ENCODE peak calls at places on chromosomes 13 and 19, in seven cellular contexts. C, S, M, G, U, Z and P are unnamed samples.

GRCh38 chr19:33047422-33047821 is 17.3 kb downstream of the RHPN2 start:
- DNase-seq in C (peak; percentile 91), S (no peak), M (no peak), G (peak; percentile 65), U (no peak), Z (peak; percentile 99), P (peak; percentile 97)

GRCh38 chr13:62022369-62022768 is 606.7 kb upstream of the PCDH20 start:
- DNase-seq in C (no peak), S (no peak), M (no peak), G (no peak), U (no peak), Z (no peak), P (no peak)

GRCh38 chr13:52809310-52809769 is 39.1 kb downstream of the PCDH8 start:
- DNase-seq in C (peak; percentile 84), S (peak; percentile 39), M (peak; percentile 67), G (peak; percentile 88), U (peak; percentile 27), Z (peak; percentile 75), P (peak; percentile 90)

GRCh38 chr13:44364601-44365000 is 9.0 kb upstream of the SERP2 start:
- DNase-seq in C (no peak), S (peak; percentile 55), M (peak; percentile 51), G (no peak), U (peak; percentile 68), Z (peak; percentile 88), P (peak; percentile 93)

GRCh38 chr13:99265823-99266426 is 7.7 kb upstream of the GPR18 start:
- DNase-seq in C (no peak), S (peak; percentile 63), M (no peak), G (no peak), U (peak; percentile 66), Z (no peak), P (peak; percentile 57)

GRCh38 chr13:97125051-97125809 is 96.9 kb upstream of the MBNL2 start:
- DNase-seq in C (no peak), S (peak; percentile 74), M (no peak), G (no peak), U (peak; percentile 92), Z (no peak), P (peak; percentile 60)

GRCh38 chr13:19742651-19743050 is 40.1 kb downstream of the PSPC1 start:
- DNase-seq in C (no peak), S (no peak), M (no peak), G (no peak), U (no peak), Z (no peak), P (peak; percentile 62)

GRCh38 chr13:40190656-40191100 is 475.8 kb downstream of the FOXO1 start:
- DNase-seq in C (no peak), S (peak; percentile 12), M (peak; percentile 57), G (no peak), U (peak; percentile 83), Z (no peak), P (peak; percentile 66)

GRCh38 chr19:19654441-19654840 is 9.0 kb downstream of the ATP13A1 start:
- DNase-seq in C (no peak), S (no peak), M (no peak), G (no peak), U (no peak), Z (no peak), P (no peak)

GRCh38 chr13:110263906-110264305 is 43.1 kb downstream of the COL4A1 start:
- DNase-seq in C (no peak), S (no peak), M (no peak), G (peak; percentile 44), U (no peak), Z (no peak), P (peak; percentile 23)

GRCh38 chr13:72726721-72727416 is 560 bp downstream of the MZT1 start:
- DNase-seq in C (peak; percentile 60), S (no peak), M (peak; percentile 9), G (no peak), U (peak; percentile 26), Z (peak; percentile 30), P (peak; percentile 21)

GRCh38 chr19:45973564-45974338 is at the start of gene NOVA2:
- DNase-seq in C (peak; percentile 96), S (peak; percentile 36), M (peak; percentile 89), G (peak; percentile 100), U (peak; percentile 52), Z (peak; percentile 16), P (peak; percentile 89)

GRCh38 chr19:37941820-37942515 is 35.0 kb downstream of the SIPA1L3 start:
- DNase-seq in C (no peak), S (no peak), M (no peak), G (no peak), U (no peak), Z (peak; percentile 74), P (no peak)

GRCh38 chr19:47228937-47229673 is 1.9 kb downstream of the BBC3 start:
- DNase-seq in C (no peak), S (peak; percentile 61), M (no peak), G (no peak), U (peak; percentile 79), Z (no peak), P (peak; percentile 43)

GRCh38 chr13:74204606-74205312 is 70.6 kb upstream of the KLF12 start:
- DNase-seq in C (no peak), S (peak; percentile 40), M (no peak), G (no peak), U (no peak), Z (peak; percentile 16), P (no peak)

GRCh38 chr13:46595136-46595917 is 42.4 kb downstream of the LRCH1 start:
- DNase-seq in C (no peak), S (peak; percentile 60), M (no peak), G (no peak), U (no peak), Z (peak; percentile 82), P (no peak)

GRCh38 chr19:17762505-17763229 is 11.4 kb downstream of the FCHO1 start:
- DNase-seq in C (peak; percentile 97), S (peak; percentile 62), M (peak; percentile 84), G (peak; percentile 92), U (peak; percentile 73), Z (peak; percentile 25), P (peak; percentile 90)
- H2AK5ac ChIP-seq in C (no peak overlapping the region), S (no peak overlapping the region), M (no peak overlapping the region), G (no peak overlapping the region), U (no peak overlapping the region), Z (no peak overlapping the region), P (no peak overlapping the region)

GRCh38 chr13:22463089-22463488 is 717.7 kb upstream of the SGCG start:
- DNase-seq in C (no peak), S (no peak), M (no peak), G (no peak), U (no peak), Z (no peak), P (no peak)
- H2BK120ac ChIP-seq in C (no peak overlapping the region), S (no peak overlapping the region), M (no peak overlapping the region), G (no peak overlapping the region), U (no peak overlapping the region), Z (no peak overlapping the region), P (no peak overlapping the region)

DNA sequence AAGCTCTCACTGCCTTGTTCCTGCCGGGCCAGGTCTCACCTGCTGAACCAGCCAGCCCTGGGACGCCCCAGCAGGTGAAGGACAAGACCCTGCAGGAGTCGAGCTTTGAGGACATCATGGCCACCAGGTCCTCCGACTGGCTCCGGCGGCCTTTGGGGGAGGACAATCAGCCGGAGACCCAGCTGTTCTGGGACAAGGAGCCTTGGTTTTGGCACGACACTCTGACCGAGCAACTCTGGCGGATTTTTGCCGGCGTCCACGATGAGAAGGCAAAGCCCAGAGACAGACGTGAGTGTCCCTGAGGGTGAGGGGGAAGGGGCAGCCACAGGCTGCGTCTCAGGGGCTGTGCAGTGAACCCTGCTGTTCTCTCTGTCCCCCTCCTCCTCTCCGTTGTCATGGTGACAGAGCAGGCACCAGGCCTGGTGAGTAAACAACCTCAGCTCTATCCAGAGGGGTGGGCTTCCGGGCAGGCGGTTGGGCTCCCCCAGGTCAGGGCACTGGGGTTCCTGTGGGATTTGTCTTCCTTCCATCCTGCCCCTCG is 9.7 kb downstream of the TLE6 start:
- DNase-seq in C (peak; percentile 58), S (no peak), M (no peak), G (peak; percentile 67), U (peak; percentile 49), Z (no peak), P (peak; percentile 73)
- H2AK5ac ChIP-seq in C (no peak overlapping the region), S (no peak overlapping the region), M (no peak overlapping the region), G (no peak overlapping the region), U (no peak overlapping the region), Z (no peak overlapping the region), P (no peak overlapping the region)

GRCh38 chr13:32682130-32682529 is 95.9 kb downstream of the PDS5B start:
- DNase-seq in C (no peak), S (no peak), M (no peak), G (no peak), U (no peak), Z (no peak), P (no peak)

GRCh38 chr13:32687275-32687674 is 101.0 kb downstream of the PDS5B start:
- DNase-seq in C (no peak), S (no peak), M (no peak), G (no peak), U (no peak), Z (no peak), P (no peak)

GRCh38 chr13:32682740-32683139 is 96.5 kb downstream of the PDS5B start:
- DNase-seq in C (no peak), S (no peak), M (no peak), G (no peak), U (no peak), Z (no peak), P (no peak)
- H2BK120ac ChIP-seq in C (no peak overlapping the region), S (no peak overlapping the region), M (no peak overlapping the region), G (no peak overlapping the region), U (no peak overlapping the region), Z (no peak overlapping the region), P (no peak overlapping the region)

DNA sequence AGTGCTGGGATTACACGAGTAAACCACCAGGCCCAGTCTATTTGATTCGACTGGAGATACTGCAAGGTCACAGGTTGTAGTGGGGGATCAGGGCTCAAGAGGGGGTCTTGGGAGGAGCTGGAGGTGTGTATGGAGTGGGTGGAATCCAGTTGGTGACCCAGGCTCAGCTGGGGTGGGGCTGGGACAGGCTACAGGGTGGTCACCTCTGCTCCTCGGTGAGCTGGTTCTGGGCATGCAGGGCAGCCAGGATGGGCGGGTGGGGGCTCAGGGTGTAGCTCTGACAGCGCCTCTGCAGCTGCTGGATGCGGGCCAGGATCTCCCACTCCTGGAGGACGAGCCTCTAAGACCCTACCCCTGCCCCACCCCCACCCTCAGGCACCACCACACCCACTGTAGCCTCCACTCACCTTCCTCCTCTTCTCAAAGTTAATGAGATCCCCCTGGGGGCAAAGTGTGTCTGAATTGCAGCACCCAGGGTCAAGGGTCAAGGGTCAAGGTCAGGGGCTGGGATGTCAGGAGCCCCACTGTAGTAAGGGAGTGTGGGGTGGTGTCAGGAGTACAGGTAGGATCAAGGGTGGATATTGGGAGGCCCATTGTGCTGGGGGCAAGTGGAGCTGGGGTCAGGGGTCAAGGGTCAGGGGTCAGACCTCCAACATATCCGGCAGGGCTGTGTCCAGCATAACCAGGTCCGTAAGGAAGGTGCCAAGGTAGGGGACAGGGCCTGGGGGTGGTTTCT is 17.1 kb downstream of the RGL3 start:
- DNase-seq in C (no peak), S (no peak), M (no peak), G (no peak), U (no peak), Z (no peak), P (no peak)
- H2AK5ac ChIP-seq in C (no peak overlapping the region), S (no peak overlapping the region), M (peak overlapping the region; percentile 88), G (no peak overlapping the region), U (no peak overlapping the region), Z (no peak overlapping the region), P (no peak overlapping the region)

DNA sequence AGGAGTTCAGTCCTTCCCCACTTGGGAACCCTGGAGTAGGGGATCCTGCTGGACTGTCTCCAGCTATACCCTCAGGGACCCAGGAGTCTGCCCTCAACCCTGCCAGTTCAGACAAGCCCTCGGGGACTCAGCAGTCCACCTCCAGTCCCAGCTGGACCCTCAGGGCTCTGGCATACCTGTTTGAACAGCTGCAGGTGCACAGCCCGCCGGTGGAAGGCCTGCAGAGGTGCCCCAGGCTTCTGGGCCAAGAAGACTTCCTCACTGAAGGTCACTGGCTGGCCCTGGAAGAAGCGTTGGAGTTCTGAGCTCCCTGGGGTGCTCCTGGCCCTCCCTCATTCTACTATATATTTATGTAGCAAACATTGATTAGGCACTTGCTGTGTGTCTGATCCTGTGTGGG is 8.6 kb downstream of the CRB3 start:
- DNase-seq in C (no peak), S (no peak), M (no peak), G (no peak), U (no peak), Z (peak; percentile 54), P (no peak)
- H2BK120ac ChIP-seq in C (no peak overlapping the region), S (no peak overlapping the region), M (no peak overlapping the region), G (no peak overlapping the region), U (no peak overlapping the region), Z (no peak overlapping the region), P (no peak overlapping the region)